ENCODE peak calls at places on chromosomes 2 and 18, in ten cellular contexts. One of them, this sample, is unnamed.
A peak's percentile ranks its signal among the peaks of the same experiment; 100 is the strongest.

GRCh38 chr2:45860136-45861106 is 208.9 kb downstream of the PRKCE start:
- DNase-seq in IMR-90: peak; percentile 38
- DNase-seq in right atrium auricular region: peak; percentile 63
- DNase-seq in pancreas: no peak
- DNase-seq in AG09309: no peak
- DNase-seq in cardiac muscle cell: peak; percentile 68
- DNase-seq in effector memory CD4-positive, alpha-beta T cell: no peak
- DNase-seq in GM12865: peak; percentile 43
- DNase-seq in foreskin fibroblast: peak; percentile 60
- DNase-seq in A549: no peak
- DNase-seq in this sample: no peak

GRCh38 chr2:71479261-71479660 is 25.9 kb downstream of the DYSF start:
- DNase-seq in right atrium auricular region: no peak
- DNase-seq in foreskin fibroblast: no peak
- DNase-seq in pancreas: no peak
- DNase-seq in GM12865: no peak
- DNase-seq in A549: no peak
- DNase-seq in cardiac muscle cell: no peak
- DNase-seq in IMR-90: no peak
- DNase-seq in AG09309: no peak
- DNase-seq in effector memory CD4-positive, alpha-beta T cell: no peak
- DNase-seq in this sample: no peak

GRCh38 chr2:217953531-217953932 is 49.3 kb downstream of the TNS1 start:
- DNase-seq in foreskin fibroblast: no peak
- DNase-seq in right atrium auricular region: no peak
- DNase-seq in pancreas: peak; percentile 49
- DNase-seq in cardiac muscle cell: peak; percentile 48
- DNase-seq in AG09309: no peak
- DNase-seq in A549: no peak
- DNase-seq in GM12865: no peak
- DNase-seq in IMR-90: no peak
- DNase-seq in effector memory CD4-positive, alpha-beta T cell: no peak
- DNase-seq in this sample: no peak

GRCh38 chr2:106193491-106193976 is 567 bp downstream of the UXS1 start:
- DNase-seq in cardiac muscle cell: peak; percentile 72
- DNase-seq in right atrium auricular region: no peak
- DNase-seq in A549: no peak
- DNase-seq in pancreas: peak; percentile 74
- DNase-seq in AG09309: no peak
- DNase-seq in GM12865: peak; percentile 54
- DNase-seq in effector memory CD4-positive, alpha-beta T cell: no peak
- DNase-seq in IMR-90: no peak
- DNase-seq in foreskin fibroblast: no peak
- DNase-seq in this sample: no peak

GRCh38 chr2:226423498-226423960 is 376.1 kb downstream of the IRS1 start:
- DNase-seq in AG09309: no peak
- DNase-seq in A549: no peak
- DNase-seq in GM12865: peak; percentile 40
- DNase-seq in pancreas: no peak
- DNase-seq in IMR-90: peak; percentile 51
- DNase-seq in foreskin fibroblast: no peak
- DNase-seq in right atrium auricular region: no peak
- DNase-seq in effector memory CD4-positive, alpha-beta T cell: peak; percentile 8
- DNase-seq in cardiac muscle cell: no peak
- DNase-seq in this sample: peak; percentile 7

GRCh38 chr18:51342815-51343214 is 145.3 kb upstream of the MEX3C start:
- DNase-seq in effector memory CD4-positive, alpha-beta T cell: no peak
- DNase-seq in foreskin fibroblast: no peak
- DNase-seq in GM12865: no peak
- DNase-seq in pancreas: no peak
- DNase-seq in cardiac muscle cell: no peak
- DNase-seq in right atrium auricular region: no peak
- DNase-seq in A549: peak; percentile 56
- DNase-seq in IMR-90: peak; percentile 1
- DNase-seq in AG09309: no peak
- DNase-seq in this sample: no peak

GRCh38 chr2:166361351-166362153 is 14.2 kb downstream of the SCN9A start:
- DNase-seq in AG09309: no peak
- DNase-seq in cardiac muscle cell: peak; percentile 37
- DNase-seq in foreskin fibroblast: no peak
- DNase-seq in GM12865: peak; percentile 26
- DNase-seq in right atrium auricular region: no peak
- DNase-seq in pancreas: no peak
- DNase-seq in A549: peak; percentile 72
- DNase-seq in effector memory CD4-positive, alpha-beta T cell: no peak
- DNase-seq in IMR-90: peak; percentile 69
- DNase-seq in this sample: peak; percentile 36

GRCh38 chr2:8653485-8653884 is 28.4 kb upstream of the ID2 start:
- DNase-seq in AG09309: no peak
- DNase-seq in IMR-90: no peak
- DNase-seq in foreskin fibroblast: no peak
- DNase-seq in GM12865: no peak
- DNase-seq in effector memory CD4-positive, alpha-beta T cell: no peak
- DNase-seq in pancreas: no peak
- DNase-seq in cardiac muscle cell: no peak
- DNase-seq in right atrium auricular region: no peak
- DNase-seq in A549: no peak
- DNase-seq in this sample: no peak

DNA sequence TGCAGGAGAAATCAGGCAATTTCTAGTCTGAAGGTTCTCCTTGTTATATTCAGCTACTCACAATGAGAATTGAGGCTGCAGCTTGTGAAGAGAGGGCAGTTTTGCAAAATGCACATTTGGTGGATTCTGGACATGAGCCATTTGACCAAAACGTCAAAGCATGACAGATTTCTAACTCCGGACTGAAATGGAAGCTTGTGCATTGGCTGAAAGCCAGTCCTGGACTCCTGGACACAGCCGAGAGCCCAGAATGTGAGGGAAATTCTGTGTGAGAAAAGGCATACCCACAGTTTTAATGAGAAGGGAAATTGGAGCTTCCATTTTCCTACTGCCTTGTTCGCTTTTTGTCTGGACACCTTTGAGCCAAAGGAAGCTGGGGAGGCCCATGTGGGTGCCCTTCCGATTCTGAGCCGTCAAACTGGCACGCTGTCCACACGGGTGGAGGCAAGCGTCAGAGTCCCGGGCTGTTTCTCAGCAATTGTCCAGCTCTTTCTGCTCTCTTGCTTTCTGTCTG is 23.7 kb upstream of the ROCK2 start:
- DNase-seq in cardiac muscle cell: no peak
- DNase-seq in IMR-90: no peak
- DNase-seq in A549: no peak
- DNase-seq in foreskin fibroblast: no peak
- DNase-seq in effector memory CD4-positive, alpha-beta T cell: no peak
- DNase-seq in pancreas: no peak
- DNase-seq in right atrium auricular region: no peak
- DNase-seq in GM12865: no peak
- DNase-seq in AG09309: no peak
- DNase-seq in this sample: no peak
- H3K4me3 ChIP-seq in cardiac muscle cell: no peak overlapping the region
- H3K4me3 ChIP-seq in IMR-90: no peak overlapping the region
- H3K4me3 ChIP-seq in A549: no peak overlapping the region
- H3K4me3 ChIP-seq in foreskin fibroblast: no peak overlapping the region
- H3K4me3 ChIP-seq in effector memory CD4-positive, alpha-beta T cell: no peak overlapping the region
- H3K4me3 ChIP-seq in pancreas: no peak overlapping the region
- H3K4me3 ChIP-seq in right atrium auricular region: peak overlapping the region; percentile 33
- H3K4me3 ChIP-seq in GM12865: no peak overlapping the region
- H3K4me3 ChIP-seq in AG09309: no peak overlapping the region
- H3K4me3 ChIP-seq in this sample: no peak overlapping the region

GRCh38 chr2:165197346-165197745 is 6.5 kb downstream of the SCN3A start:
- DNase-seq in pancreas: no peak
- DNase-seq in GM12865: no peak
- DNase-seq in A549: no peak
- DNase-seq in AG09309: no peak
- DNase-seq in IMR-90: no peak
- DNase-seq in foreskin fibroblast: no peak
- DNase-seq in right atrium auricular region: no peak
- DNase-seq in cardiac muscle cell: no peak
- DNase-seq in effector memory CD4-positive, alpha-beta T cell: no peak
- DNase-seq in this sample: no peak

GRCh38 chr2:165202230-165202629 is 1.6 kb downstream of the SCN3A start:
- DNase-seq in GM12865: no peak
- DNase-seq in foreskin fibroblast: no peak
- DNase-seq in cardiac muscle cell: no peak
- DNase-seq in AG09309: no peak
- DNase-seq in right atrium auricular region: no peak
- DNase-seq in pancreas: no peak
- DNase-seq in effector memory CD4-positive, alpha-beta T cell: no peak
- DNase-seq in A549: no peak
- DNase-seq in IMR-90: no peak
- DNase-seq in this sample: no peak

GRCh38 chr2:165193178-165193777 is 10.6 kb downstream of the SCN3A start:
- DNase-seq in foreskin fibroblast: no peak
- DNase-seq in AG09309: no peak
- DNase-seq in IMR-90: no peak
- DNase-seq in effector memory CD4-positive, alpha-beta T cell: no peak
- DNase-seq in A549: no peak
- DNase-seq in GM12865: peak; percentile 89
- DNase-seq in pancreas: no peak
- DNase-seq in right atrium auricular region: no peak
- DNase-seq in cardiac muscle cell: no peak
- DNase-seq in this sample: no peak

GRCh38 chr2:165196411-165196810 is 7.4 kb downstream of the SCN3A start:
- DNase-seq in AG09309: no peak
- DNase-seq in effector memory CD4-positive, alpha-beta T cell: no peak
- DNase-seq in pancreas: no peak
- DNase-seq in A549: no peak
- DNase-seq in GM12865: no peak
- DNase-seq in right atrium auricular region: no peak
- DNase-seq in foreskin fibroblast: no peak
- DNase-seq in cardiac muscle cell: no peak
- DNase-seq in IMR-90: no peak
- DNase-seq in this sample: no peak

GRCh38 chr2:165198181-165198580 is 5.7 kb downstream of the SCN3A start:
- DNase-seq in IMR-90: no peak
- DNase-seq in foreskin fibroblast: no peak
- DNase-seq in GM12865: no peak
- DNase-seq in pancreas: no peak
- DNase-seq in cardiac muscle cell: no peak
- DNase-seq in effector memory CD4-positive, alpha-beta T cell: no peak
- DNase-seq in AG09309: no peak
- DNase-seq in A549: no peak
- DNase-seq in right atrium auricular region: no peak
- DNase-seq in this sample: no peak
- H3K4me3 ChIP-seq in IMR-90: no peak overlapping the region
- H3K4me3 ChIP-seq in foreskin fibroblast: no peak overlapping the region
- H3K4me3 ChIP-seq in GM12865: no peak overlapping the region
- H3K4me3 ChIP-seq in pancreas: no peak overlapping the region
- H3K4me3 ChIP-seq in cardiac muscle cell: no peak overlapping the region
- H3K4me3 ChIP-seq in effector memory CD4-positive, alpha-beta T cell: no peak overlapping the region
- H3K4me3 ChIP-seq in AG09309: no peak overlapping the region
- H3K4me3 ChIP-seq in A549: no peak overlapping the region
- H3K4me3 ChIP-seq in right atrium auricular region: no peak overlapping the region
- H3K4me3 ChIP-seq in this sample: no peak overlapping the region

GRCh38 chr2:159445307-159445706 is 158.8 kb upstream of the WDSUB1 start:
- DNase-seq in cardiac muscle cell: no peak
- DNase-seq in AG09309: no peak
- DNase-seq in pancreas: no peak
- DNase-seq in effector memory CD4-positive, alpha-beta T cell: no peak
- DNase-seq in foreskin fibroblast: no peak
- DNase-seq in right atrium auricular region: no peak
- DNase-seq in A549: no peak
- DNase-seq in IMR-90: no peak
- DNase-seq in GM12865: peak; percentile 41
- DNase-seq in this sample: no peak

GRCh38 chr2:159446817-159447216 is 160.3 kb upstream of the WDSUB1 start:
- DNase-seq in effector memory CD4-positive, alpha-beta T cell: no peak
- DNase-seq in cardiac muscle cell: no peak
- DNase-seq in right atrium auricular region: no peak
- DNase-seq in foreskin fibroblast: no peak
- DNase-seq in AG09309: no peak
- DNase-seq in IMR-90: no peak
- DNase-seq in A549: no peak
- DNase-seq in GM12865: no peak
- DNase-seq in pancreas: no peak
- DNase-seq in this sample: no peak

GRCh38 chr2:159450180-159450579 is 163.7 kb upstream of the WDSUB1 start:
- DNase-seq in foreskin fibroblast: no peak
- DNase-seq in effector memory CD4-positive, alpha-beta T cell: no peak
- DNase-seq in cardiac muscle cell: no peak
- DNase-seq in GM12865: no peak
- DNase-seq in IMR-90: no peak
- DNase-seq in A549: no peak
- DNase-seq in right atrium auricular region: no peak
- DNase-seq in pancreas: no peak
- DNase-seq in AG09309: no peak
- DNase-seq in this sample: no peak

GRCh38 chr2:159446201-159446600 is 159.7 kb upstream of the WDSUB1 start:
- DNase-seq in right atrium auricular region: no peak
- DNase-seq in AG09309: no peak
- DNase-seq in foreskin fibroblast: no peak
- DNase-seq in IMR-90: no peak
- DNase-seq in effector memory CD4-positive, alpha-beta T cell: no peak
- DNase-seq in GM12865: no peak
- DNase-seq in cardiac muscle cell: no peak
- DNase-seq in pancreas: no peak
- DNase-seq in A549: no peak
- DNase-seq in this sample: no peak

GRCh38 chr2:159449504-159450124 is 163.1 kb upstream of the WDSUB1 start:
- DNase-seq in IMR-90: peak; percentile 7
- DNase-seq in AG09309: no peak
- DNase-seq in effector memory CD4-positive, alpha-beta T cell: no peak
- DNase-seq in foreskin fibroblast: no peak
- DNase-seq in A549: no peak
- DNase-seq in GM12865: no peak
- DNase-seq in cardiac muscle cell: no peak
- DNase-seq in right atrium auricular region: no peak
- DNase-seq in pancreas: no peak
- DNase-seq in this sample: no peak
- H3K4me3 ChIP-seq in IMR-90: no peak overlapping the region
- H3K4me3 ChIP-seq in AG09309: no peak overlapping the region
- H3K4me3 ChIP-seq in effector memory CD4-positive, alpha-beta T cell: no peak overlapping the region
- H3K4me3 ChIP-seq in foreskin fibroblast: no peak overlapping the region
- H3K4me3 ChIP-seq in A549: no peak overlapping the region
- H3K4me3 ChIP-seq in GM12865: no peak overlapping the region
- H3K4me3 ChIP-seq in cardiac muscle cell: no peak overlapping the region
- H3K4me3 ChIP-seq in right atrium auricular region: no peak overlapping the region
- H3K4me3 ChIP-seq in pancreas: no peak overlapping the region
- H3K4me3 ChIP-seq in this sample: no peak overlapping the region

GRCh38 chr2:201275069-201275468 is 14.7 kb downstream of the CASP8 start:
- DNase-seq in AG09309: no peak
- DNase-seq in cardiac muscle cell: no peak
- DNase-seq in foreskin fibroblast: no peak
- DNase-seq in right atrium auricular region: no peak
- DNase-seq in IMR-90: no peak
- DNase-seq in GM12865: no peak
- DNase-seq in pancreas: no peak
- DNase-seq in A549: no peak
- DNase-seq in effector memory CD4-positive, alpha-beta T cell: no peak
- DNase-seq in this sample: no peak

GRCh38 chr2:201275991-201276390 is 15.7 kb downstream of the CASP8 start:
- DNase-seq in right atrium auricular region: no peak
- DNase-seq in GM12865: no peak
- DNase-seq in AG09309: no peak
- DNase-seq in A549: no peak
- DNase-seq in foreskin fibroblast: no peak
- DNase-seq in pancreas: no peak
- DNase-seq in IMR-90: no peak
- DNase-seq in cardiac muscle cell: no peak
- DNase-seq in effector memory CD4-positive, alpha-beta T cell: no peak
- DNase-seq in this sample: no peak

GRCh38 chr2:201271917-201272316 is 11.6 kb downstream of the CASP8 start:
- DNase-seq in AG09309: no peak
- DNase-seq in effector memory CD4-positive, alpha-beta T cell: no peak
- DNase-seq in GM12865: no peak
- DNase-seq in IMR-90: no peak
- DNase-seq in foreskin fibroblast: no peak
- DNase-seq in A549: no peak
- DNase-seq in right atrium auricular region: no peak
- DNase-seq in pancreas: no peak
- DNase-seq in cardiac muscle cell: no peak
- DNase-seq in this sample: no peak

GRCh38 chr2:201270293-201271001 is 10.1 kb downstream of the CASP8 start:
- DNase-seq in effector memory CD4-positive, alpha-beta T cell: no peak
- DNase-seq in IMR-90: no peak
- DNase-seq in A549: no peak
- DNase-seq in AG09309: no peak
- DNase-seq in GM12865: no peak
- DNase-seq in right atrium auricular region: no peak
- DNase-seq in cardiac muscle cell: no peak
- DNase-seq in pancreas: no peak
- DNase-seq in foreskin fibroblast: no peak
- DNase-seq in this sample: no peak

DNA sequence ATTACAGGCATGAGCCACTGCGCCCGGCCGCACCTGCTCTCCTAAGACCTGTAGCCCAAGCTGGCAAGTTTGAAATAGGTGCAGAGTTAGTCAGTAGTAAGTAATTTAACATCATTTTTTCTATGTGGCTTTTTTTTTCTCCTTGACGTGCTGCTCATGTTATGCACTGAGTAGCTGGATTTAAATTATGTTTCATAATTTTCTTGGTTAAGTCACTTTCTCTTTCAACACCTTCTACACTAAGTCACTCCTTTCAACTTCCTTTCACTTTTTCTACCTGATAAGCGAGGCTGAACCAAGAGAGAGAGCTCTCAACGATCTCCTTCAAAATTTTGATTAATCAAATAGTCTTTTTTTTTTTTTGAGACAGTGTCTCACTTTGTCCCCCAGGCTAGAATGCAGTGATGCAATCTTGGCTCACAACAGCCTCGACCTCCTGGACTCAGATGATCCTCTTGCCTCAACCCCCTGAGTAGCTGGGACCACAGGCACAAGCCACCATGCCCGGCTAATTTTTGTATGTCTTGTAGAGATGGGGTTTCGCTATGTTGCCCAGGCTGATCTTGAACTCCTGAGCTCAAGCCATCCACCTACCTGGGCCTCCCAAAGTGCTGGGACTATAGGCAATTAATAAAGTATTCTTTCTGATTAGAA is 13.1 kb downstream of the CASP8 start:
- DNase-seq in A549: no peak
- DNase-seq in pancreas: no peak
- DNase-seq in foreskin fibroblast: no peak
- DNase-seq in right atrium auricular region: no peak
- DNase-seq in IMR-90: no peak
- DNase-seq in cardiac muscle cell: no peak
- DNase-seq in AG09309: no peak
- DNase-seq in effector memory CD4-positive, alpha-beta T cell: no peak
- DNase-seq in GM12865: no peak
- DNase-seq in this sample: no peak
- H3K4me3 ChIP-seq in A549: no peak overlapping the region
- H3K4me3 ChIP-seq in pancreas: no peak overlapping the region
- H3K4me3 ChIP-seq in foreskin fibroblast: no peak overlapping the region
- H3K4me3 ChIP-seq in right atrium auricular region: no peak overlapping the region
- H3K4me3 ChIP-seq in IMR-90: no peak overlapping the region
- H3K4me3 ChIP-seq in cardiac muscle cell: no peak overlapping the region
- H3K4me3 ChIP-seq in AG09309: no peak overlapping the region
- H3K4me3 ChIP-seq in effector memory CD4-positive, alpha-beta T cell: no peak overlapping the region
- H3K4me3 ChIP-seq in GM12865: no peak overlapping the region
- H3K4me3 ChIP-seq in this sample: no peak overlapping the region